ENCODE peak calls at places on chromosomes 1 and 21, in four cellular contexts. E is T47D, P is GF-D8, M is NT2/D1. B is an unnamed sample.
A peak's percentile ranks its signal among the peaks of the same experiment; 100 is the strongest.

GRCh38 chr1:41416552-41417334 is 55.5 kb downstream of the FOXO6 start:
- DNase-seq in E (peak; percentile 39), P (no peak), M (peak; percentile 79), B (peak; percentile 52)

GRCh38 chr1:25780318-25781129 is 19.5 kb upstream of the SELENON start:
- DNase-seq in E (no peak), P (no peak), M (peak; percentile 81), B (no peak)

GRCh38 chr1:2049517-2050481 is at the start of gene PRKCZ:
- DNase-seq in E (peak; percentile 86), P (no peak), M (peak; percentile 77), B (no peak)

GRCh38 chr1:94068831-94069648 is 51.9 kb downstream of the ABCA4 start:
- DNase-seq in E (peak; percentile 22), P (no peak), M (no peak), B (no peak)

GRCh38 chr1:84776639-84777038 is 86.4 kb upstream of the SSX2IP start:
- DNase-seq in E (no peak), P (no peak), M (no peak), B (no peak)

GRCh38 chr1:203374023-203374422 is 23.1 kb upstream of the FMOD start:
- DNase-seq in E (no peak), P (no peak), M (no peak), B (no peak)

GRCh38 chr21:45366931-45367401 is 38.0 kb upstream of the COL18A1 start:
- DNase-seq in E (no peak), P (no peak), M (no peak), B (no peak)

GRCh38 chr1:87202922-87203655 is 125.6 kb upstream of the LMO4 start:
- DNase-seq in E (no peak), P (no peak), M (no peak), B (no peak)

GRCh38 chr1:4032571-4032970 is 132.5 kb upstream of the C1orf174 start:
- DNase-seq in E (no peak), P (no peak), M (no peak), B (no peak)

GRCh38 chr1:92186081-92186480 is 31.6 kb upstream of the C1orf146 start:
- DNase-seq in E (no peak), P (no peak), M (no peak), B (no peak)

GRCh38 chr1:38454236-38454635 is 405.3 kb downstream of the RRAGC start:
- DNase-seq in E (no peak), P (no peak), M (no peak), B (peak; percentile 18)

GRCh38 chr1:51518730-51519047 is 377 bp downstream of the EPS15 start:
- DNase-seq in E (peak; percentile 51), P (no peak), M (no peak), B (no peak)

GRCh38 chr1:93616996-93617669 is 64.5 kb downstream of the BCAR3 start:
- DNase-seq in E (no peak), P (no peak), M (no peak), B (no peak)

GRCh38 chr1:109901508-109902145 is 9.0 kb upstream of the CSF1 start:
- DNase-seq in E (peak; percentile 21), P (no peak), M (no peak), B (no peak)

GRCh38 chr1:212010004-212010403 is 25.4 kb downstream of the INTS7 start:
- DNase-seq in E (no peak), P (no peak), M (no peak), B (no peak)

GRCh38 chr21:46286668-46286982 is 483 bp downstream of the YBEY start:
- DNase-seq in E (no peak), P (peak; percentile 65), M (no peak), B (no peak)

GRCh38 chr1:56229183-56229582 is 350.2 kb downstream of the PLPP3 start:
- DNase-seq in E (no peak), P (no peak), M (peak; percentile 35), B (no peak)

GRCh38 chr1:6233376-6233775 is 2.4 kb downstream of the ICMT start:
- DNase-seq in E (no peak), P (no peak), M (no peak), B (no peak)

GRCh38 chr1:119483441-119484200 is 23.4 kb upstream of the HSD3B1 start:
- DNase-seq in E (no peak), P (no peak), M (no peak), B (no peak)

GRCh38 chr1:98429851-98430496 is 231.5 kb upstream of the SNX7 start:
- DNase-seq in E (no peak), P (no peak), M (no peak), B (no peak)

GRCh38 chr1:42962641-42963377 is 4.1 kb upstream of the SLC2A1 start:
- DNase-seq in E (peak; percentile 23), P (no peak), M (peak; percentile 92), B (no peak)

GRCh38 chr1:150280138-150280707 is 2.1 kb upstream of the CIART start:
- DNase-seq in E (no peak), P (no peak), M (no peak), B (no peak)

GRCh38 chr21:36747815-36748381 is 49.0 kb downstream of the SIM2 start:
- DNase-seq in E (no peak), P (no peak), M (peak; percentile 70), B (no peak)

GRCh38 chr1:183306317-183307042 is 111.7 kb downstream of the NMNAT2 start:
- DNase-seq in E (no peak), P (no peak), M (no peak), B (peak; percentile 4)

GRCh38 chr1:17795836-17796645 is 40.9 kb downstream of the ACTL8 start:
- DNase-seq in E (no peak), P (no peak), M (no peak), B (no peak)

GRCh38 chr1:2279882-2280281 is 51.8 kb downstream of the SKI start:
- DNase-seq in E (no peak), P (no peak), M (no peak), B (no peak)